ENCODE peak calls at places on chromosome 17, in four cellular contexts. Y is HCT116, S is GM23248, X is neural progenitor cell. W is an unnamed sample. For H3K79me2, the result is how much of the 10 kb centered on the place peaks cover.

GRCh38 chr17:76748657-76749056 is 10.7 kb downstream of the MFSD11 start:
- DNase-seq in Y (no peak), S (no peak), X (no peak), W (no peak)

GRCh38 chr17:80260791-80261158 is at the start of gene RNF213:
- DNase-seq in Y (no peak), S (peak), X (peak), W (peak)

GRCh38 chr17:48530887-48531272 is at the start of gene HOXB1:
- DNase-seq in Y (no peak), S (no peak), X (no peak), W (no peak)

GRCh38 chr17:72529386-72529785 is 408.6 kb downstream of the SOX9 start:
- DNase-seq in Y (no peak), S (no peak), X (peak), W (no peak)

GRCh38 chr17:18932360-18933055 is 19.5 kb upstream of the SLC5A10 start:
- DNase-seq in Y (no peak), S (no peak), X (no peak), W (no peak)

GRCh38 chr17:44005865-44006580 is 1.6 kb downstream of the NAGS start:
- DNase-seq in Y (no peak), S (peak), X (peak), W (peak)

GRCh38 chr17:8479431-8479947 is 43.8 kb downstream of the NDEL1 start:
- DNase-seq in Y (no peak), S (peak), X (no peak), W (no peak)

GRCh38 chr17:61442878-61443474 is 9.2 kb upstream of the TBX4 start:
- DNase-seq in Y (no peak), S (no peak), X (no peak), W (peak)

GRCh38 chr17:9837551-9838471 is 12.1 kb downstream of the GLP2R start:
- DNase-seq in Y (no peak), S (peak), X (no peak), W (peak)

GRCh38 chr17:43406676-43407645 is 8.2 kb downstream of the ARL4D start:
- DNase-seq in Y (no peak), S (peak), X (no peak), W (no peak)

GRCh38 chr17:47687748-47688147 is 6.2 kb upstream of the TBKBP1 start:
- DNase-seq in Y (no peak), S (peak), X (peak), W (no peak)

GRCh38 chr17:17563530-17563929 is 28.0 kb downstream of the PEMT start:
- DNase-seq in Y (no peak), S (no peak), X (no peak), W (no peak)

GRCh38 chr17:44826123-44826790 is 3.8 kb downstream of the GJC1 start:
- DNase-seq in Y (no peak), S (peak), X (no peak), W (no peak)

GRCh38 chr17:72719582-72720493 is 372.6 kb downstream of the SLC39A11 start:
- DNase-seq in Y (no peak), S (no peak), X (no peak), W (no peak)

GRCh38 chr17:68034452-68034776 is 1.1 kb upstream of the KPNA2 start:
- DNase-seq in Y (no peak), S (no peak), X (no peak), W (no peak)

GRCh38 chr17:54888981-54889380 is 11.7 kb upstream of the TOM1L1 start:
- DNase-seq in Y (no peak), S (no peak), X (no peak), W (no peak)

GRCh38 chr17:9419932-9420453 is 155.6 kb downstream of the STX8 start:
- DNase-seq in Y (no peak), S (peak), X (no peak), W (no peak)

GRCh38 chr17:1493291-1493980 is 950 bp upstream of the MYO1C start:
- DNase-seq in Y (no peak), S (no peak), X (no peak), W (no peak)

GRCh38 chr17:74107107-74107506 is 96.4 kb upstream of the RPL38 start:
- DNase-seq in Y (no peak), S (no peak), X (no peak), W (no peak)

GRCh38 chr17:15942207-15942833 is 2.6 kb upstream of the ADORA2B start:
- DNase-seq in Y (no peak), S (peak), X (no peak), W (no peak)

GRCh38 chr17:82105882-82106696 is 8.1 kb upstream of the FASN start:
- DNase-seq in Y (peak), S (peak), X (peak), W (peak)

GRCh38 chr17:2656293-2656692 is 55.3 kb downstream of the CLUH start:
- DNase-seq in Y (no peak), S (peak), X (no peak), W (no peak)

GRCh38 chr17:1506649-1507254 is 9.7 kb downstream of the INPP5K start:
- DNase-seq in Y (no peak), S (no peak), X (no peak), W (no peak)

GRCh38 chr17:21252875-21253645 is at the start of gene NATD1:
- DNase-seq in Y (peak), S (peak), X (peak), W (peak)

GRCh38 chr17:79986441-79987186 is 49.1 kb downstream of the TBC1D16 start:
- DNase-seq in Y (no peak), S (no peak), X (no peak), W (no peak)

GRCh38 chr17:69518951-69519350 is 104.5 kb downstream of the MAP2K6 start:
- DNase-seq in Y (no peak), S (no peak), X (no peak), W (no peak)
- TF ChIP-seq EZH2phosphoT487 in Y (no peak), S (no peak), X (no peak), W (no peak)

GRCh38 chr17:67033613-67034012 is 10.7 kb upstream of the CACNG1 start:
- DNase-seq in Y (no peak), S (no peak), X (no peak), W (no peak)
- H3K27ac ChIP-seq in Y (no peak), S (no peak), X (no peak), W (no peak)

GRCh38 chr17:14060706-14061105 is 8.6 kb upstream of the COX10 start:
- DNase-seq in Y (no peak), S (no peak), X (no peak), W (no peak)
- H3K79me2 ChIP-seq in Y (under half), S (half or more), X (under half), W (under half)

DNA sequence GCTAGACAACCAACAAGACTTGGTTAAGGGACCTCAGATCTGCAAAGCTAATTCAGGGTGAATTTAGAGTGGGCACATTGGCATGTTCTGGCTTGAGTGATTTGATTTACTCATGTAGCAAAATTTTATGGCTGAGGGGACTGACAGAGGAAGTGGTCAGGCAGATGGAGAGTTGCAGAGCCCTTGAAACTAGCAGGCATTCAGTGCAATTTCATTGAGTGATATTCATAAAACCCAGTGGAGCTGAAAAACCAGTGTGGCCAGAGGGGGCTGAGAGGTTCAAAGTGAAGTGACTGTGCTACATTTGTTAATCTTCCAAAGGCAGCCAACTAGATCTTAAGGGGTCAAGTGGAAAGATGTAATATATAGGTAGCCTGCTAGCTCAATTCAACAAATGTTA is 2.2 kb upstream of the TMEM94 start:
- DNase-seq in Y (no peak), S (no peak), X (no peak), W (no peak)
- TF ChIP-seq EZH2phosphoT487 in Y (no peak), S (no peak), X (no peak), W (no peak)

GRCh38 chr17:31787857-31788570 is 71.0 kb downstream of the COPRS start:
- DNase-seq in Y (peak), S (peak), X (no peak), W (peak)
- H3K27ac ChIP-seq in Y (peak), S (peak), X (no peak), W (peak)

GRCh38 chr17:57421393-57421717 is 165.0 kb downstream of the MSI2 start:
- DNase-seq in Y (no peak), S (no peak), X (no peak), W (no peak)
- H3K79me2 ChIP-seq in Y (under half), S (under half), X (half or more), W (half or more)

GRCh38 chr17:6713918-6714271 is 726 bp upstream of the SLC13A5 start:
- DNase-seq in Y (no peak), S (no peak), X (peak), W (no peak)
- TF ChIP-seq EZH2phosphoT487 in Y (no peak), S (no peak), X (no peak), W (no peak)